ENCODE peak calls at places on chromosomes 12 and 14, in five cellular contexts. C is breast epithelium; B is kidney; I is activated CD8-positive, alpha-beta memory T cell treated with anti-CD3 and anti-CD28 coated beads for 4 hours; F is amniotic epithelial cell. E is an unnamed sample.

GRCh38 chr12:127696963-127697362 is 570.0 kb upstream of the TMEM132C start:
- DNase-seq in C (no peak), B (no peak), I (no peak), F (no peak), E (no peak)

GRCh38 chr14:33676135-33676566 is 274.7 kb downstream of the EGLN3 start:
- DNase-seq in C (no peak), B (no peak), I (no peak), F (peak), E (peak)

GRCh38 chr12:90335561-90335960 is 619.4 kb downstream of the CCER1 start:
- DNase-seq in C (no peak), B (no peak), I (no peak), F (no peak), E (no peak)

GRCh38 chr14:68210729-68211299 is 391.2 kb downstream of the RAD51B start:
- DNase-seq in C (no peak), B (no peak), I (peak), F (peak), E (peak)

GRCh38 chr12:105939181-105939721 is 199.5 kb downstream of the NUAK1 start:
- DNase-seq in C (no peak), B (no peak), I (no peak), F (no peak), E (no peak)

GRCh38 chr14:52111583-52111982 is 42.7 kb upstream of the NID2 start:
- DNase-seq in C (no peak), B (no peak), I (no peak), F (peak), E (no peak)

GRCh38 chr14:94592457-94592856 is 11.2 kb downstream of the SERPINA5 start:
- DNase-seq in C (no peak), B (no peak), I (no peak), F (no peak), E (no peak)

GRCh38 chr14:50726372-50727107 is 58.4 kb upstream of the SAV1 start:
- DNase-seq in C (no peak), B (no peak), I (no peak), F (peak), E (peak)

GRCh38 chr14:92690171-92691011 is 58.0 kb downstream of the LGMN start:
- DNase-seq in C (no peak), B (peak), I (no peak), F (peak), E (peak)

GRCh38 chr12:129871991-129872969 is 31.5 kb downstream of the TMEM132D start:
- DNase-seq in C (no peak), B (no peak), I (no peak), F (no peak), E (no peak)

GRCh38 chr12:116726749-116727148 is 11.1 kb downstream of the SPRING1 start:
- DNase-seq in C (no peak), B (no peak), I (no peak), F (no peak), E (no peak)

GRCh38 chr14:68788275-68789001 is 4.4 kb downstream of the ZFP36L1 start:
- DNase-seq in C (no peak), B (no peak), I (no peak), F (peak), E (no peak)

GRCh38 chr14:100083706-100084105 is 18.5 kb downstream of the EVL start:
- DNase-seq in C (no peak), B (no peak), I (no peak), F (peak), E (no peak)

GRCh38 chr12:107684990-107685359 is 624 bp upstream of the PWP1 start:
- DNase-seq in C (no peak), B (no peak), I (no peak), F (peak), E (peak)

GRCh38 chr14:96754162-96754844 is 42.9 kb upstream of the VRK1 start:
- DNase-seq in C (no peak), B (no peak), I (no peak), F (no peak), E (no peak)

GRCh38 chr12:20883288-20883687 is 72.8 kb downstream of the SLCO1B3 start:
- DNase-seq in C (no peak), B (no peak), I (no peak), F (peak), E (no peak)

GRCh38 chr12:11761869-11762567 is 112.5 kb downstream of the ETV6 start:
- DNase-seq in C (no peak), B (no peak), I (no peak), F (no peak), E (peak)

GRCh38 chr14:47675489-47676300 is at the start of gene MDGA2:
- DNase-seq in C (no peak), B (peak), I (no peak), F (no peak), E (no peak)

GRCh38 chr12:110266980-110267620 is 13.9 kb upstream of the ATP2A2 start:
- DNase-seq in C (no peak), B (peak), I (no peak), F (peak), E (no peak)

GRCh38 chr12:7645395-7646177 is 20.1 kb downstream of the APOBEC1 start:
- DNase-seq in C (no peak), B (no peak), I (no peak), F (peak), E (peak)

GRCh38 chr12:11877869-11878780 is 192.6 kb upstream of the BCL2L14 start:
- DNase-seq in C (no peak), B (no peak), I (no peak), F (peak), E (no peak)

GRCh38 chr12:60494249-60494648 is 898.4 kb downstream of the SLC16A7 start:
- DNase-seq in C (no peak), B (no peak), I (no peak), F (peak), E (peak)

GRCh38 chr12:96889273-96889933 is 17.7 kb upstream of the NEDD1 start:
- DNase-seq in C (no peak), B (no peak), I (no peak), F (peak), E (peak)

GRCh38 chr12:124809878-124810277 is 53.8 kb downstream of the SCARB1 start:
- DNase-seq in C (no peak), B (no peak), I (no peak), F (no peak), E (no peak)

GRCh38 chr12:10331642-10332239 is 24.1 kb downstream of the KLRD1 start:
- DNase-seq in C (no peak), B (no peak), I (no peak), F (peak), E (peak)

GRCh38 chr12:106985479-106985878 is 1.5 kb downstream of the MTERF2 start:
- DNase-seq in C (no peak), B (no peak), I (no peak), F (no peak), E (no peak)

GRCh38 chr12:124347805-124348658 is 53.1 kb downstream of the RFLNA start:
- DNase-seq in C (no peak), B (peak), I (no peak), F (no peak), E (no peak)

GRCh38 chr12:43501705-43502104 is 50.3 kb downstream of the ADAMTS20 start:
- DNase-seq in C (no peak), B (no peak), I (no peak), F (peak), E (peak)

GRCh38 chr14:55699131-55700057 is 119.4 kb downstream of the KTN1 start:
- DNase-seq in C (no peak), B (no peak), I (no peak), F (peak), E (no peak)